ENCODE peak calls at places on chromosomes 1 and 21, in six cellular contexts. U is suprapubic skin, L is GM23248, N is cardiac muscle cell, X is transverse colon, E is heart left ventricle. F is an unnamed sample.

GRCh38 chr1:225923381-225923691 is 714 bp downstream of the PYCR2 start:
- DNase-seq in U (no peak), L (peak), N (peak), X (peak), E (no peak), F (no peak)

GRCh38 chr1:80882552-80882951 is 918.2 kb upstream of the ADGRL2 start:
- DNase-seq in U (no peak), L (peak), N (peak), X (no peak), E (no peak), F (no peak)

GRCh38 chr1:185483647-185484450 is 166.8 kb upstream of the IVNS1ABP start:
- DNase-seq in U (no peak), L (peak), N (peak), X (no peak), E (no peak), F (no peak)

GRCh38 chr1:212794561-212795014 is 2.9 kb downstream of the TATDN3 start:
- DNase-seq in U (no peak), L (no peak), N (peak), X (no peak), E (no peak), F (no peak)

GRCh38 chr1:117258791-117259190 is 48.1 kb upstream of the VTCN1 start:
- DNase-seq in U (no peak), L (no peak), N (no peak), X (no peak), E (no peak), F (no peak)

GRCh38 chr1:13584876-13585598 is 1.4 kb downstream of the PDPN start:
- DNase-seq in U (no peak), L (no peak), N (no peak), X (no peak), E (no peak), F (no peak)

GRCh38 chr1:240320645-240321044 is 229.0 kb downstream of the FMN2 start:
- DNase-seq in U (no peak), L (no peak), N (no peak), X (no peak), E (no peak), F (no peak)

GRCh38 chr1:28437260-28437923 is 67.9 kb downstream of the PHACTR4 start:
- DNase-seq in U (no peak), L (peak), N (peak), X (peak), E (no peak), F (no peak)

GRCh38 chr1:67880056-67880601 is 46.9 kb upstream of the GNG12 start:
- DNase-seq in U (no peak), L (peak), N (peak), X (no peak), E (no peak), F (no peak)

GRCh38 chr1:167763525-167764220 is 41.9 kb downstream of the MPZL1 start:
- DNase-seq in U (no peak), L (no peak), N (peak), X (no peak), E (no peak), F (no peak)

GRCh38 chr1:216181590-216181989 is 241.7 kb downstream of the USH2A start:
- DNase-seq in U (no peak), L (no peak), N (no peak), X (no peak), E (no peak), F (no peak)

GRCh38 chr21:17514124-17514481 is 1.3 kb downstream of the CXADR start:
- DNase-seq in U (no peak), L (peak), N (no peak), X (no peak), E (no peak), F (no peak)

GRCh38 chr1:50232271-50232670 is 123.6 kb downstream of the ELAVL4 start:
- DNase-seq in U (no peak), L (no peak), N (no peak), X (no peak), E (no peak), F (no peak)

GRCh38 chr1:206809504-206810084 is 37.3 kb upstream of the IL10 start:
- DNase-seq in U (no peak), L (peak), N (peak), X (peak), E (no peak), F (no peak)

GRCh38 chr1:27116210-27116609 is 38.7 kb downstream of the SLC9A1 start:
- DNase-seq in U (no peak), L (no peak), N (peak), X (peak), E (peak), F (no peak)

GRCh38 chr1:91502882-91503184 is 2.2 kb downstream of the CDC7 start:
- DNase-seq in U (no peak), L (peak), N (peak), X (no peak), E (no peak), F (no peak)

GRCh38 chr1:41529621-41530395 is 45.3 kb upstream of the EDN2 start:
- DNase-seq in U (peak), L (no peak), N (no peak), X (no peak), E (no peak), F (no peak)

GRCh38 chr1:83028467-83028866 is 970.5 kb downstream of the TTLL7 start:
- DNase-seq in U (no peak), L (no peak), N (no peak), X (no peak), E (no peak), F (no peak)

GRCh38 chr1:236997882-236998281 is 6.4 kb downstream of the MT1HL1 start:
- DNase-seq in U (no peak), L (no peak), N (no peak), X (no peak), E (peak), F (no peak)

GRCh38 chr1:187409341-187409740 is 580.6 kb downstream of the PLA2G4A start:
- DNase-seq in U (no peak), L (peak), N (peak), X (no peak), E (no peak), F (no peak)

GRCh38 chr1:30274176-30274936 is 449.0 kb downstream of the MATN1 start:
- DNase-seq in U (no peak), L (no peak), N (no peak), X (no peak), E (no peak), F (peak)

GRCh38 chr1:15173863-15174614 is 20.5 kb downstream of the TMEM51 start:
- DNase-seq in U (no peak), L (no peak), N (no peak), X (peak), E (no peak), F (no peak)

GRCh38 chr1:59151387-59151761 is 145.5 kb upstream of the FGGY start:
- DNase-seq in U (no peak), L (no peak), N (no peak), X (no peak), E (no peak), F (no peak)

DNA sequence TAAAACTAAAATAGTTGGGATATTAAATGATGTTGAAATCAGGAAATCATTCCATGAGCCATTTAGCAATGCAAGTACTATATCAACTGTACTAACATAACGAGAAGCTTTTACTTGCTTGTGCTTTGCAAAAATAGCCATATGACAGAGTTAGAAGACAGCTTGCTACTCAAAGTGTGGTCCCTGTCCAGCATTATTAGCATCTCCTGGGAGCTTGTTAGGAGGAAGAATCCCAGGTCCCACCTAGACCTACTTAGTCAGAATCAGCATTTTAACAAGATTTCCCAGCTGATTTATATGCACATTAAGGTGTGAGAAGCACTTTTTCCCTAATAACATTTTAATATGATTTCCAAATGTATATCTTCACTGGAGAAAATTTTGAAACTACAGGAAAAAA is 4.7 kb downstream of the PRKACB start:
- DNase-seq in U (no peak), L (no peak), N (no peak), X (no peak), E (no peak), F (no peak)
- H3K27ac ChIP-seq in U (no peak), L (no peak), N (no peak), X (no peak), E (no peak), F (no peak)

DNA sequence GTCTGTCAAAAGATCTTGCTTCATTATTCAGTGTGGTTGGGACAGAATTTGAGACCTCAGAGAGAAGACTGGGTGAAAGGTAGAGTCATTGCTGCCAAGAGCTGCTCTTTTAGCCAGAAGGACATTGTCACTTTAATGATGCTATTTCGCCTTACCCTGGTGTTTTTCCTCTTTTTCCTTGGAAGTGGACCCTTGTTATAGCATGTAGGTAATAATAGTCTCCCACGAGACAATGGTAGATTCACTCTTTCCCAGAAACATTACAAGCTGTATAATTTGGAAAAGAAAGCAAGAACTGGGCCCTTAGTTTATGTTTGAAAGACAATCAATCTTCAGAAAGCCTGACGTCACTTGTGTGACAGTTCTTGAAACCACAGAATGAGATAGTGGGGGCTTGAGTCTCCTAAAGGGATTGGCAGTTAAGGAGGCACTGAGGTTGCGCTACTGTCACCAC is 3.8 kb downstream of the SERTAD4 start:
- DNase-seq in U (no peak), L (no peak), N (peak), X (no peak), E (no peak), F (no peak)
- H3K27ac ChIP-seq in U (peak), L (no peak), N (no peak), X (peak), E (peak), F (peak)

GRCh38 chr1:86773331-86774288 is 69.2 kb downstream of the SH3GLB1 start:
- DNase-seq in U (no peak), L (peak), N (peak), X (no peak), E (no peak), F (no peak)
- H3K27ac ChIP-seq in U (no peak), L (no peak), N (peak), X (peak), E (peak), F (peak)

GRCh38 chr1:244862354-244862698 is 2.0 kb downstream of the HNRNPU start:
- DNase-seq in U (no peak), L (peak), N (peak), X (no peak), E (no peak), F (no peak)

GRCh38 chr1:244861683-244862082 is 2.7 kb downstream of the HNRNPU start:
- DNase-seq in U (no peak), L (peak), N (peak), X (no peak), E (no peak), F (no peak)

GRCh38 chr1:244858357-244858756 is 6.0 kb downstream of the HNRNPU start:
- DNase-seq in U (no peak), L (no peak), N (no peak), X (no peak), E (no peak), F (no peak)

GRCh38 chr1:244860914-244861610 is 3.3 kb downstream of the HNRNPU start:
- DNase-seq in U (no peak), L (no peak), N (no peak), X (no peak), E (no peak), F (no peak)

DNA sequence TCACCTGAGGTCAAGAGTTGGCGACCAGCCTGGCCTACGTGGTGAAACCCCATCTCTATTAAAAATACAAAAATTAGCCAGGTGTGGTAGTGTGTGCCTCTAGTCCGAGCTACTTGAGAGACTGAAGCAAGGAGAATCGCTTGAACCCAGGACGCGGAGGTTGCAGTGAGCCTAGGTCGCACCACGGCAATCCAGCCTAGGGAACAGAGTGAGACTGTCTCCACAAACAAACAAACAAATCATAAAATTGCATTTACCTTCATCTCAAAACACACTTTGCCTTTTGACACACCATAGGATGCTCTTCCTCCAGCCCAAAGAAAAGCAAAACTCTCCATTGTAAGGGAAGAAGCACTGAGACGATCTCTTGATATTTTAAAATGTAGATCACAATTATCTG is 4.3 kb downstream of the HNRNPU start:
- DNase-seq in U (no peak), L (no peak), N (no peak), X (no peak), E (no peak), F (no peak)
- H3K27ac ChIP-seq in U (no peak), L (peak), N (no peak), X (no peak), E (no peak), F (no peak)

DNA sequence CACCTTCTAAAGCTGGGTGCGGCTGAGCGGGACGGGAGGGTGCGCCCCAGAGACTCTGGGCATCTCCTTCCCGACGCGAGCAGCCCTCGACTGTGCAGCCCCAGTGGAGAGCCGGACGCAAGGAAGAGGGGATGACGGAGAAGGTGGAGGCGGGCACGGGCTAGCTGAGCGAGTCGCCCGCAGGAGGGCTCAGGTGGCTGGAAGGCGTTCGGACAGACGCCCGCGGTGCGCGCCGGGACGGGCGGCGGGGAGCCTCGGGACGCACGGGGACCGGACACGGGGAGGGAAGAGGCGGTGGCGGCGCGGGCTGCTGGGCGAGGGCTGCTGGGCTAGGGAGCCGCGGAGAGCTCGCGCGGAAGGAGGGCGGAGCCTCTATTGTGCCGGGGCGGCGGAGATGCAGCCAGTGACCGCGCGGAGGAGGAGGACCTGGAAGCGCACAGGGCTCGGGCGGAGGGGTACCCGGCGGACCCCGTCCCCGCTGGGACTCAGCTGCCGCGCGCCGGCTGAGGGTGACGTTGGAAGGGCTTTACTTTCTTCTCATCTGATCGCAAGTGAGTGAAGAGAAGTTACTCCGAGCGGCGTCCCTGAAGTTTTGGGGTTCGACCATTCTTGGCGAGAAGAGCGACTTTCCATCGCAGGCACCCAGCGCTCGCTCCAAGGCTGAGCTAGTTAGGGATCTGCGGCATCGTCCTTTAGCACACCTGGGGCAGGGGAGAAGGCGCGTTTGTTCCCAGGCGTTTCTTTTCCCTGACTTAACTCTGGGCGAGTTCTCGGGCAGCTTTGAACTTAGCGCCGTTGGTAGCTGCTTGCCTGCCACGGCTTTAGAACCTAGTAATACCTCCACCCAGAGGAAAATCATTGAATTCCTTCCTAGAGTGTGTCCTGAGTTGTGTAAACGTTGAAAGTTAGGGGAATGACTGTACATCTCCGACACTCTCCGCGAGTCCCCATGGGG is at the start of gene OLFML2B:
- DNase-seq in U (peak), L (peak), N (peak), X (peak), E (peak), F (peak)
- H3K27ac ChIP-seq in U (peak), L (no peak), N (no peak), X (peak), E (no peak), F (peak)

F was measured in coronary artery.